ENCODE peak calls at places on chromosomes 11 and 22, in six cellular contexts. One of them, this sample, is unnamed.

GRCh38 chr22:41237707-41238569 is 2.8 kb downstream of the CHADL start:
- DNase-seq in hypothalamus: no peak
- DNase-seq in AG08395: peak
- DNase-seq in MV-4-11: peak
- DNase-seq in T-cell: peak
- DNase-seq in anterior cingulate cortex: no peak
- DNase-seq in this sample: peak

GRCh38 chr11:18599739-18600230 is at the start of gene MISFA:
- DNase-seq in T-cell: no peak
- DNase-seq in hypothalamus: no peak
- DNase-seq in anterior cingulate cortex: no peak
- DNase-seq in AG08395: no peak
- DNase-seq in MV-4-11: no peak
- DNase-seq in this sample: no peak

GRCh38 chr11:127338380-127339259 is 338.1 kb upstream of the KIRREL3 start:
- DNase-seq in T-cell: no peak
- DNase-seq in MV-4-11: no peak
- DNase-seq in hypothalamus: no peak
- DNase-seq in anterior cingulate cortex: no peak
- DNase-seq in AG08395: no peak
- DNase-seq in this sample: no peak

GRCh38 chr22:37457093-37457893 is 28.9 kb downstream of the MFNG start:
- DNase-seq in anterior cingulate cortex: no peak
- DNase-seq in MV-4-11: peak
- DNase-seq in hypothalamus: peak
- DNase-seq in T-cell: peak
- DNase-seq in AG08395: peak
- DNase-seq in this sample: peak

GRCh38 chr22:48711669-48712068 is 1116.0 kb downstream of the BRD1 start:
- DNase-seq in AG08395: no peak
- DNase-seq in hypothalamus: no peak
- DNase-seq in T-cell: no peak
- DNase-seq in MV-4-11: no peak
- DNase-seq in anterior cingulate cortex: no peak
- DNase-seq in this sample: no peak

GRCh38 chr11:77436969-77437368 is 36.9 kb downstream of the PAK1 start:
- DNase-seq in anterior cingulate cortex: no peak
- DNase-seq in MV-4-11: no peak
- DNase-seq in T-cell: no peak
- DNase-seq in AG08395: no peak
- DNase-seq in hypothalamus: no peak
- DNase-seq in this sample: no peak

GRCh38 chr11:128026596-128026995 is 560.8 kb downstream of the ETS1 start:
- DNase-seq in hypothalamus: no peak
- DNase-seq in T-cell: no peak
- DNase-seq in anterior cingulate cortex: no peak
- DNase-seq in MV-4-11: peak
- DNase-seq in AG08395: peak
- DNase-seq in this sample: peak

GRCh38 chr11:111846640-111847039 is 24.7 kb downstream of the ALG9 start:
- DNase-seq in MV-4-11: peak
- DNase-seq in hypothalamus: no peak
- DNase-seq in anterior cingulate cortex: no peak
- DNase-seq in AG08395: peak
- DNase-seq in T-cell: no peak
- DNase-seq in this sample: peak

GRCh38 chr11:63768232-63769043 is at the start of gene ZFTA:
- DNase-seq in MV-4-11: peak
- DNase-seq in AG08395: peak
- DNase-seq in T-cell: peak
- DNase-seq in hypothalamus: no peak
- DNase-seq in anterior cingulate cortex: no peak
- DNase-seq in this sample: peak

This sample was measured in NB4.